ENCODE peak calls at places on chromosomes 11 and 22, in five cellular contexts. One of them, this sample, is unnamed.

GRCh38 chr22:38403806-38404205 is 51.2 kb downstream of the KCNJ4 start:
- DNase-seq in HFF-Myc: no peak
- DNase-seq in body of pancreas: no peak
- DNase-seq in progenitor cell of endocrine pancreas: no peak
- DNase-seq in CD8-positive, alpha-beta T cell: no peak
- DNase-seq in this sample: no peak

GRCh38 chr11:130782361-130783221 is 133.7 kb downstream of the SNX19 start:
- DNase-seq in HFF-Myc: no peak
- DNase-seq in body of pancreas: peak
- DNase-seq in progenitor cell of endocrine pancreas: no peak
- DNase-seq in CD8-positive, alpha-beta T cell: no peak
- DNase-seq in this sample: peak

GRCh38 chr22:50728523-50728931 is 9.5 kb upstream of the ACR start:
- DNase-seq in HFF-Myc: no peak
- DNase-seq in body of pancreas: no peak
- DNase-seq in progenitor cell of endocrine pancreas: no peak
- DNase-seq in CD8-positive, alpha-beta T cell: no peak
- DNase-seq in this sample: no peak

GRCh38 chr11:22792497-22792896 is 37.1 kb downstream of the SVIP start:
- DNase-seq in HFF-Myc: no peak
- DNase-seq in body of pancreas: no peak
- DNase-seq in progenitor cell of endocrine pancreas: no peak
- DNase-seq in CD8-positive, alpha-beta T cell: no peak
- DNase-seq in this sample: no peak

GRCh38 chr11:10855295-10855694 is 2.6 kb downstream of the ZBED5 start:
- DNase-seq in HFF-Myc: no peak
- DNase-seq in body of pancreas: no peak
- DNase-seq in progenitor cell of endocrine pancreas: no peak
- DNase-seq in CD8-positive, alpha-beta T cell: no peak
- DNase-seq in this sample: no peak

GRCh38 chr11:120013325-120014250 is 124.3 kb downstream of the TRIM29 start:
- DNase-seq in HFF-Myc: no peak
- DNase-seq in body of pancreas: peak
- DNase-seq in progenitor cell of endocrine pancreas: peak
- DNase-seq in CD8-positive, alpha-beta T cell: no peak
- DNase-seq in this sample: no peak

GRCh38 chr11:111120221-111120620 is 125.3 kb upstream of the POU2AF2 start:
- DNase-seq in HFF-Myc: no peak
- DNase-seq in body of pancreas: no peak
- DNase-seq in progenitor cell of endocrine pancreas: no peak
- DNase-seq in CD8-positive, alpha-beta T cell: no peak
- DNase-seq in this sample: no peak

GRCh38 chr11:107468596-107468995 is 11.0 kb upstream of the CWF19L2 start:
- DNase-seq in HFF-Myc: peak
- DNase-seq in body of pancreas: no peak
- DNase-seq in progenitor cell of endocrine pancreas: no peak
- DNase-seq in CD8-positive, alpha-beta T cell: no peak
- DNase-seq in this sample: no peak

GRCh38 chr11:57214087-57214395 is 23.0 kb downstream of the APLNR start:
- DNase-seq in HFF-Myc: no peak
- DNase-seq in body of pancreas: no peak
- DNase-seq in progenitor cell of endocrine pancreas: no peak
- DNase-seq in CD8-positive, alpha-beta T cell: no peak
- DNase-seq in this sample: no peak

GRCh38 chr11:3809624-3809928 is 1.2 kb downstream of the PGAP2 start:
- DNase-seq in HFF-Myc: no peak
- DNase-seq in body of pancreas: no peak
- DNase-seq in progenitor cell of endocrine pancreas: no peak
- DNase-seq in CD8-positive, alpha-beta T cell: no peak
- DNase-seq in this sample: no peak

GRCh38 chr22:35310556-35311550 is 11.2 kb downstream of the TOM1 start:
- DNase-seq in HFF-Myc: no peak
- DNase-seq in body of pancreas: no peak
- DNase-seq in progenitor cell of endocrine pancreas: no peak
- DNase-seq in CD8-positive, alpha-beta T cell: no peak
- DNase-seq in this sample: no peak

GRCh38 chr11:116694017-116694725 is 78.6 kb downstream of the BUD13 start:
- DNase-seq in HFF-Myc: no peak
- DNase-seq in body of pancreas: no peak
- DNase-seq in progenitor cell of endocrine pancreas: no peak
- DNase-seq in CD8-positive, alpha-beta T cell: no peak
- DNase-seq in this sample: peak

GRCh38 chr11:9385288-9385902 is 943 bp downstream of the IPO7 start:
- DNase-seq in HFF-Myc: no peak
- DNase-seq in body of pancreas: peak
- DNase-seq in progenitor cell of endocrine pancreas: no peak
- DNase-seq in CD8-positive, alpha-beta T cell: no peak
- DNase-seq in this sample: no peak
- TF ChIP-seq CTCF in HFF-Myc: no peak
- TF ChIP-seq CTCF in body of pancreas: no peak
- TF ChIP-seq CTCF in progenitor cell of endocrine pancreas: no peak
- TF ChIP-seq CTCF in CD8-positive, alpha-beta T cell: no peak
- TF ChIP-seq CTCF in this sample: no peak

GRCh38 chr11:63817758-63818498 is 4.7 kb downstream of the SPINDOC start:
- DNase-seq in HFF-Myc: no peak
- DNase-seq in body of pancreas: no peak
- DNase-seq in progenitor cell of endocrine pancreas: no peak
- DNase-seq in CD8-positive, alpha-beta T cell: no peak
- DNase-seq in this sample: no peak
- TF ChIP-seq CTCF in HFF-Myc: no peak
- TF ChIP-seq CTCF in body of pancreas: no peak
- TF ChIP-seq CTCF in progenitor cell of endocrine pancreas: no peak
- TF ChIP-seq CTCF in CD8-positive, alpha-beta T cell: no peak
- TF ChIP-seq CTCF in this sample: no peak

DNA sequence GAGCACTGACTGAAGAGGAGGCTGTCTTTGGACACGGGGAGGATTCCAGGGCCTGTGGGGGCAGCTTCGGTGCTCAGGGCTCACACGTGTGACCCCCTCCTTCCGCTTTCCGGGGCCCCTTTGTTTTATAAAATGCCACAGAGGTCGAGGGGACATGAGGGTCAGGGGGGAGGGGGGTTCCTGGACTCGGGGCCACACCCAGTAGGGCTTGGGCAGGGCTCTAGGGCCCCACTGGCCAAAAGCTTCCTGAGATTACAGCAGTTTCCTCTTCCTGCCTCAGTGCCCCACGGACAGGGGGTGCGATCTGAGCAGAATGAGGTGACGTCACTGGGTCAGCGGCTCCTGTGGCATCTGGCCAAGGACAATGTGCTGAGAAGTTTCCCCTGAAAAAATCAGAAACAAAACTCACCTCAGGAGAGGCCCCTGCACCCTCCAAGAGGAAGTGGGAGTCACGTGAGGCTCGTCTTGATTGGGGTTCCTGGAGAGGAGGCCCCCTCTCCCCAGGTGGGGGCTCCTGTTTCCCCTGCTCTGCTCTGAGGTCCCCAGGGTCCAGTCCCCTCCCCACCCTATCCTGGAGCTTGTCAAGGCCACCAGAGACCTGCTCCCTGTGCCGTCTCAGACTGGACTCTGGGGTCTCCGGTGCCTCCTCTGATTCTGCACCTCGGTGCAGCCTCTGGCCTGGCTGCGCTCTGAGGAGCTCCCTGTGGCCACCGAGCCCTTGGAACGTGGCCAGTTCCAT is 6.4 kb upstream of the IFITM3 start:
- DNase-seq in HFF-Myc: no peak
- DNase-seq in body of pancreas: peak
- DNase-seq in progenitor cell of endocrine pancreas: no peak
- DNase-seq in CD8-positive, alpha-beta T cell: peak
- DNase-seq in this sample: no peak
- TF ChIP-seq CTCF in HFF-Myc: no peak
- TF ChIP-seq CTCF in body of pancreas: no peak
- TF ChIP-seq CTCF in progenitor cell of endocrine pancreas: no peak
- TF ChIP-seq CTCF in CD8-positive, alpha-beta T cell: no peak
- TF ChIP-seq CTCF in this sample: no peak

DNA sequence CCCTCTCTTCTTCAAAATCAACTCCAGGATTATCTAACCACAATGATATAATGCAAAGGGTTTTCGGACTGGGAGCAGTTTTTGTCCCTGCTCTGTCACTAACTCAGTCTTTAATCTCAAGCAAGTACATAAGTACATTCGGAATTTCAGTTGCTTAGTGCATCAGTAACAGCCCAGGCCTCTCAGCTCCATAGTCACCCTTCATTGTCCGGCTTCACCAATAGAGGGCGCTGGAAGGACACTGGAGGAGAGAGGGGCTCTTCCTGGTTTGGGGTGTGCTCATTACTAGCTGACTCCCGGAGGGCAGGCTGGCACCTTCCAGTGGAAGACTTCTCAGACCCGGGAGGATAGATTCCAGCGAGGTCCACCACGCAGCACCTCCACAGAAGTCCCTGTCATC is 90.4 kb upstream of the PDGFD start:
- DNase-seq in HFF-Myc: peak
- DNase-seq in body of pancreas: peak
- DNase-seq in progenitor cell of endocrine pancreas: peak
- DNase-seq in CD8-positive, alpha-beta T cell: no peak
- DNase-seq in this sample: no peak
- TF ChIP-seq CTCF in HFF-Myc: peak
- TF ChIP-seq CTCF in body of pancreas: peak
- TF ChIP-seq CTCF in progenitor cell of endocrine pancreas: peak
- TF ChIP-seq CTCF in CD8-positive, alpha-beta T cell: no peak
- TF ChIP-seq CTCF in this sample: peak

DNA sequence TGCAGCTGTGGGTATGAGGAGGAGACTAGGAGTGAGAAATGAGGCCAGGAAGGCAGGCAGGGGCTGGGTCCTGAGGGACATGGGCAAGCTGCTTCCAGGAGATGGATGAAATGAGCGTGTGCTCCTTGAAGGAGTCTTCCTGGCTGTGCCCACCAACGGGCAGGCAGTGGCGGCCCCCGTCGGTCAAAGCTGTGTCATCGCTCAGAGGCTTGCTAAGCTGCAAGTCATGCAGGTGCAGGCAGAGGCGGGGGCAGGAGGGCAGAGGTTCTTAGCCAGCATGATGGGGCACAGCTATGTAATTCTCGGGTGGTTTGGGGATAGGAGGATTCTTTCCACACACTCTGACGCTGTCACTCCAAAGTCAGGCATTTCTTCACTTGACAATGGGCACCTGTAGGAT is 12.5 kb upstream of the PEX26 start:
- DNase-seq in HFF-Myc: no peak
- DNase-seq in body of pancreas: no peak
- DNase-seq in progenitor cell of endocrine pancreas: no peak
- DNase-seq in CD8-positive, alpha-beta T cell: no peak
- DNase-seq in this sample: no peak
- TF ChIP-seq CTCF in HFF-Myc: no peak
- TF ChIP-seq CTCF in body of pancreas: no peak
- TF ChIP-seq CTCF in progenitor cell of endocrine pancreas: no peak
- TF ChIP-seq CTCF in CD8-positive, alpha-beta T cell: no peak
- TF ChIP-seq CTCF in this sample: no peak

DNA sequence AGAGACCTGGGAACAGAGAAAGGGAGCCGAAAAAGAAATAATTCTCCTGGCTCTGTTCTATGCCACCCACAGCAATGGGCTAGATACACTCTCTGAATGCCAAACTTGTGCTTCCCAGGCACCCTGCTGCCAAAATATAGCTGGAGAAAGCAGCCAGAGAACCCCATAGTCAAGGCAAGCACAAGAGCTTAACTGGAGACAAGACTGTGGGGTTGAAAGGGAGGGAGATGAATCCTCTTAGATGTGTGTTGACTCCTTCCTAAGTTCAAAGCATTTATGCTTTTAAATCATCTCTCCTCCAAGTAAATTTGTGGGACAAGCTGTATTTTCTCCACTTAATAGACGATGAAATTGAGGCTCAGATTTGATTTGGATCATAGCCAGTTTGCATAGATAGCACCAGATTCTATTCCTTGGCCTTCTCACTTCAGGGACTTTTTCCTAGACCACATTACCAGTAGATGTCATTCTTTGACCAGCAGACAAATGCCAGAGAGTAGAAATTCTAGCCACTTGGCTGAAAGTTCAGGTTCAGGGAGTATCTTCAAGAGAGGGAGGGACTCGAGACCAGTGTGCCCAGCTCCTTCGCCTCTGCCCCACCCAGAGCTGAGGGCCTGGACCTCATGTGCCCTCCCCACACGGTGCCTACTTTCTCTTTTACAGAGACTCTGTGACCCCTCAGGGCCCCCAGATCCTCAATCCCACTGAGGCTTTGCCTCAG is 16.6 kb upstream of the ETS1 start:
- DNase-seq in HFF-Myc: no peak
- DNase-seq in body of pancreas: no peak
- DNase-seq in progenitor cell of endocrine pancreas: no peak
- DNase-seq in CD8-positive, alpha-beta T cell: no peak
- DNase-seq in this sample: no peak
- TF ChIP-seq CTCF in HFF-Myc: no peak
- TF ChIP-seq CTCF in body of pancreas: no peak
- TF ChIP-seq CTCF in progenitor cell of endocrine pancreas: no peak
- TF ChIP-seq CTCF in CD8-positive, alpha-beta T cell: no peak
- TF ChIP-seq CTCF in this sample: no peak

GRCh38 chr11:35554491-35555237 is 29.2 kb upstream of the PAMR1 start:
- DNase-seq in HFF-Myc: no peak
- DNase-seq in body of pancreas: no peak
- DNase-seq in progenitor cell of endocrine pancreas: no peak
- DNase-seq in CD8-positive, alpha-beta T cell: no peak
- DNase-seq in this sample: no peak
- TF ChIP-seq CTCF in HFF-Myc: peak
- TF ChIP-seq CTCF in body of pancreas: no peak
- TF ChIP-seq CTCF in progenitor cell of endocrine pancreas: peak
- TF ChIP-seq CTCF in CD8-positive, alpha-beta T cell: no peak
- TF ChIP-seq CTCF in this sample: peak

GRCh38 chr11:44464741-44465140 is 100.7 kb upstream of the CD82 start:
- DNase-seq in HFF-Myc: no peak
- DNase-seq in body of pancreas: no peak
- DNase-seq in progenitor cell of endocrine pancreas: no peak
- DNase-seq in CD8-positive, alpha-beta T cell: no peak
- DNase-seq in this sample: no peak
- TF ChIP-seq CTCF in HFF-Myc: no peak
- TF ChIP-seq CTCF in body of pancreas: no peak
- TF ChIP-seq CTCF in progenitor cell of endocrine pancreas: no peak
- TF ChIP-seq CTCF in CD8-positive, alpha-beta T cell: no peak
- TF ChIP-seq CTCF in this sample: no peak

This sample was measured in osteocyte.